ENCODE peak calls at places on chromosomes 12 and 14, in eight cellular contexts. One of them, this sample, is unnamed.

GRCh38 chr14:23570806-23571483 is 3.4 kb upstream of the AP1G2 start:
- DNase-seq in CD14-positive monocyte: peak
- DNase-seq in progenitor cell of endocrine pancreas: no peak
- DNase-seq in prostate gland: no peak
- DNase-seq in bronchial epithelial cell: no peak
- DNase-seq in A549: no peak
- DNase-seq in epithelial cell of esophagus: no peak
- DNase-seq in A673: no peak
- DNase-seq in this sample: no peak

GRCh38 chr12:75754698-75755097 is 243.3 kb upstream of the KRR1 start:
- DNase-seq in CD14-positive monocyte: no peak
- DNase-seq in progenitor cell of endocrine pancreas: no peak
- DNase-seq in prostate gland: no peak
- DNase-seq in bronchial epithelial cell: no peak
- DNase-seq in A549: no peak
- DNase-seq in epithelial cell of esophagus: no peak
- DNase-seq in A673: no peak
- DNase-seq in this sample: no peak

GRCh38 chr14:92747701-92748258 is 647 bp downstream of the LGMN start:
- DNase-seq in CD14-positive monocyte: no peak
- DNase-seq in progenitor cell of endocrine pancreas: no peak
- DNase-seq in prostate gland: peak
- DNase-seq in bronchial epithelial cell: no peak
- DNase-seq in A549: no peak
- DNase-seq in epithelial cell of esophagus: no peak
- DNase-seq in A673: no peak
- DNase-seq in this sample: no peak

GRCh38 chr14:61462566-61463195 is 141.3 kb downstream of the PRKCH start:
- DNase-seq in CD14-positive monocyte: no peak
- DNase-seq in progenitor cell of endocrine pancreas: no peak
- DNase-seq in prostate gland: no peak
- DNase-seq in bronchial epithelial cell: peak
- DNase-seq in A549: peak
- DNase-seq in epithelial cell of esophagus: peak
- DNase-seq in A673: peak
- DNase-seq in this sample: no peak

GRCh38 chr12:70606001-70606400 is 31.2 kb downstream of the PTPRB start:
- DNase-seq in CD14-positive monocyte: no peak
- DNase-seq in progenitor cell of endocrine pancreas: no peak
- DNase-seq in prostate gland: no peak
- DNase-seq in bronchial epithelial cell: peak
- DNase-seq in A549: no peak
- DNase-seq in epithelial cell of esophagus: peak
- DNase-seq in A673: no peak
- DNase-seq in this sample: no peak

GRCh38 chr12:106710143-106710893 is 64.2 kb upstream of the RIC8B start:
- DNase-seq in CD14-positive monocyte: no peak
- DNase-seq in progenitor cell of endocrine pancreas: no peak
- DNase-seq in prostate gland: no peak
- DNase-seq in bronchial epithelial cell: no peak
- DNase-seq in A549: no peak
- DNase-seq in epithelial cell of esophagus: no peak
- DNase-seq in A673: no peak
- DNase-seq in this sample: no peak

GRCh38 chr14:92945544-92945943 is 22.6 kb downstream of the CHGA start:
- DNase-seq in CD14-positive monocyte: no peak
- DNase-seq in progenitor cell of endocrine pancreas: no peak
- DNase-seq in prostate gland: no peak
- DNase-seq in bronchial epithelial cell: no peak
- DNase-seq in A549: no peak
- DNase-seq in epithelial cell of esophagus: no peak
- DNase-seq in A673: no peak
- DNase-seq in this sample: no peak

GRCh38 chr14:55438066-55438683 is 2.2 kb downstream of the TBPL2 start:
- DNase-seq in CD14-positive monocyte: no peak
- DNase-seq in progenitor cell of endocrine pancreas: no peak
- DNase-seq in prostate gland: no peak
- DNase-seq in bronchial epithelial cell: peak
- DNase-seq in A549: peak
- DNase-seq in epithelial cell of esophagus: peak
- DNase-seq in A673: peak
- DNase-seq in this sample: no peak

GRCh38 chr12:20985399-20985798 is 145.6 kb upstream of the SLCO1B1 start:
- DNase-seq in CD14-positive monocyte: no peak
- DNase-seq in progenitor cell of endocrine pancreas: no peak
- DNase-seq in prostate gland: no peak
- DNase-seq in bronchial epithelial cell: no peak
- DNase-seq in A549: no peak
- DNase-seq in epithelial cell of esophagus: no peak
- DNase-seq in A673: no peak
- DNase-seq in this sample: no peak

GRCh38 chr14:75279153-75279738 is 618 bp downstream of the FOS start:
- DNase-seq in CD14-positive monocyte: no peak
- DNase-seq in progenitor cell of endocrine pancreas: no peak
- DNase-seq in prostate gland: peak
- DNase-seq in bronchial epithelial cell: no peak
- DNase-seq in A549: peak
- DNase-seq in epithelial cell of esophagus: no peak
- DNase-seq in A673: peak
- DNase-seq in this sample: peak

GRCh38 chr12:124545508-124546418 is 21.6 kb downstream of the NCOR2 start:
- DNase-seq in CD14-positive monocyte: peak
- DNase-seq in progenitor cell of endocrine pancreas: no peak
- DNase-seq in prostate gland: no peak
- DNase-seq in bronchial epithelial cell: no peak
- DNase-seq in A549: no peak
- DNase-seq in epithelial cell of esophagus: no peak
- DNase-seq in A673: no peak
- DNase-seq in this sample: no peak

GRCh38 chr12:58310368-58310767 is 369.0 kb downstream of the ATP23 start:
- DNase-seq in CD14-positive monocyte: no peak
- DNase-seq in progenitor cell of endocrine pancreas: no peak
- DNase-seq in prostate gland: no peak
- DNase-seq in bronchial epithelial cell: peak
- DNase-seq in A549: peak
- DNase-seq in epithelial cell of esophagus: peak
- DNase-seq in A673: peak
- DNase-seq in this sample: no peak
- TF ChIP-seq CTCF in CD14-positive monocyte: no peak
- TF ChIP-seq CTCF in progenitor cell of endocrine pancreas: no peak
- TF ChIP-seq CTCF in prostate gland: no peak
- TF ChIP-seq CTCF in bronchial epithelial cell: no peak
- TF ChIP-seq CTCF in A549: no peak
- TF ChIP-seq CTCF in epithelial cell of esophagus: no peak
- TF ChIP-seq CTCF in A673: no peak
- TF ChIP-seq CTCF in this sample: no peak

GRCh38 chr14:94307410-94307992 is 14.4 kb upstream of the SERPINA10 start:
- DNase-seq in CD14-positive monocyte: no peak
- DNase-seq in progenitor cell of endocrine pancreas: no peak
- DNase-seq in prostate gland: no peak
- DNase-seq in bronchial epithelial cell: peak
- DNase-seq in A549: peak
- DNase-seq in epithelial cell of esophagus: peak
- DNase-seq in A673: peak
- DNase-seq in this sample: no peak
- TF ChIP-seq CTCF in CD14-positive monocyte: peak
- TF ChIP-seq CTCF in progenitor cell of endocrine pancreas: peak
- TF ChIP-seq CTCF in prostate gland: peak
- TF ChIP-seq CTCF in bronchial epithelial cell: peak
- TF ChIP-seq CTCF in A549: no peak
- TF ChIP-seq CTCF in epithelial cell of esophagus: peak
- TF ChIP-seq CTCF in A673: peak
- TF ChIP-seq CTCF in this sample: no peak

GRCh38 chr14:53409289-53409688 is 256.2 kb upstream of the DDHD1 start:
- DNase-seq in CD14-positive monocyte: no peak
- DNase-seq in progenitor cell of endocrine pancreas: no peak
- DNase-seq in prostate gland: no peak
- DNase-seq in bronchial epithelial cell: no peak
- DNase-seq in A549: no peak
- DNase-seq in epithelial cell of esophagus: no peak
- DNase-seq in A673: no peak
- DNase-seq in this sample: no peak

GRCh38 chr14:53412819-53413664 is 259.9 kb upstream of the DDHD1 start:
- DNase-seq in CD14-positive monocyte: no peak
- DNase-seq in progenitor cell of endocrine pancreas: no peak
- DNase-seq in prostate gland: no peak
- DNase-seq in bronchial epithelial cell: peak
- DNase-seq in A549: peak
- DNase-seq in epithelial cell of esophagus: peak
- DNase-seq in A673: peak
- DNase-seq in this sample: no peak

GRCh38 chr14:53408175-53408879 is 255.2 kb upstream of the DDHD1 start:
- DNase-seq in CD14-positive monocyte: no peak
- DNase-seq in progenitor cell of endocrine pancreas: no peak
- DNase-seq in prostate gland: no peak
- DNase-seq in bronchial epithelial cell: no peak
- DNase-seq in A549: no peak
- DNase-seq in epithelial cell of esophagus: no peak
- DNase-seq in A673: no peak
- DNase-seq in this sample: no peak

GRCh38 chr14:53409974-53410373 is 256.9 kb upstream of the DDHD1 start:
- DNase-seq in CD14-positive monocyte: no peak
- DNase-seq in progenitor cell of endocrine pancreas: no peak
- DNase-seq in prostate gland: no peak
- DNase-seq in bronchial epithelial cell: peak
- DNase-seq in A549: no peak
- DNase-seq in epithelial cell of esophagus: peak
- DNase-seq in A673: no peak
- DNase-seq in this sample: no peak

DNA sequence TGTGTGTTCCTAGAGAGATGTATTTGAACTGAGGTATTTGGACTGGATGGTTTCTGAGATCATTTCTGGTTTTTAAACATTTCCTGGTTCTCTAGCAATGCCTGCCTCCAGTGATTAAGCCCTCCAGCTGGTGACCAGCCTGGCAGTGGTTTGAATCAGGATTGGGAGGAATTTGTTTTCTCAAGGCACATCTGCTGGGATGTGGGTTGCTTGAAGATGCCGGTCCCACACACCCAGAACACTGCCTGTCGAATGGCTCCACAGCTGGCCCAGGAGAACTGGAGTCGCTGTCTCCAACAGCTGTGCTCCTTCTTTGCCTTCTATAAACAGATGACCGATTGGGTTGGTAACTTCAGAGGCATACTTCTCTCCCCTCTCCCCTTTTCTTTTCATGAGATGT is 258.0 kb upstream of the DDHD1 start:
- DNase-seq in CD14-positive monocyte: no peak
- DNase-seq in progenitor cell of endocrine pancreas: no peak
- DNase-seq in prostate gland: no peak
- DNase-seq in bronchial epithelial cell: peak
- DNase-seq in A549: no peak
- DNase-seq in epithelial cell of esophagus: peak
- DNase-seq in A673: no peak
- DNase-seq in this sample: no peak
- TF ChIP-seq CTCF in CD14-positive monocyte: no peak
- TF ChIP-seq CTCF in progenitor cell of endocrine pancreas: no peak
- TF ChIP-seq CTCF in prostate gland: no peak
- TF ChIP-seq CTCF in bronchial epithelial cell: no peak
- TF ChIP-seq CTCF in A549: no peak
- TF ChIP-seq CTCF in epithelial cell of esophagus: no peak
- TF ChIP-seq CTCF in A673: no peak
- TF ChIP-seq CTCF in this sample: no peak

GRCh38 chr14:106665814-106666213 is 1139.4 kb downstream of the TMEM121 start:
- DNase-seq in CD14-positive monocyte: no peak
- DNase-seq in progenitor cell of endocrine pancreas: no peak
- DNase-seq in prostate gland: no peak
- DNase-seq in bronchial epithelial cell: no peak
- DNase-seq in A549: no peak
- DNase-seq in epithelial cell of esophagus: no peak
- DNase-seq in A673: no peak
- DNase-seq in this sample: no peak
- TF ChIP-seq CTCF in CD14-positive monocyte: no peak
- TF ChIP-seq CTCF in progenitor cell of endocrine pancreas: no peak
- TF ChIP-seq CTCF in prostate gland: no peak
- TF ChIP-seq CTCF in bronchial epithelial cell: no peak
- TF ChIP-seq CTCF in A549: no peak
- TF ChIP-seq CTCF in epithelial cell of esophagus: no peak
- TF ChIP-seq CTCF in A673: peak
- TF ChIP-seq CTCF in this sample: peak

DNA sequence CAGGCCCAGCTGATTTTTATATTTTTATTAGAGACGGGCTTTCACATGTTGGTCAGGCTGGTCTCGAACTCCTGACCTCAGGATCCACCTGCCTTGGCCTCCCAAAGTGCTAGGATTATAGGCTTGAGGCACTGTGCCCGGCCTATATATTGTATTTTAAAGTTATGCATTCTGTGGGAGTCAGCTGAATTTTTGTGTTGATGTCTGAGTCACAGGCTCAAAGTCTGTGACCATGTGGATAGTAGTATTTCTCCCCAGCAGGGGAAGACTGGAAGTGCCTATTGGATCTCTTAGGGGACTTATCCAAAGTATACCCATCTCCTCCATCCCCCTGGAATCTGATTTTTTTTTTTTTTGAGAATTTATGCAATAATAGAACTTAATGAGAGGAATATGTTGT is 43.8 kb upstream of the ATF1 start:
- DNase-seq in CD14-positive monocyte: no peak
- DNase-seq in progenitor cell of endocrine pancreas: no peak
- DNase-seq in prostate gland: no peak
- DNase-seq in bronchial epithelial cell: no peak
- DNase-seq in A549: no peak
- DNase-seq in epithelial cell of esophagus: no peak
- DNase-seq in A673: no peak
- DNase-seq in this sample: no peak
- TF ChIP-seq CTCF in CD14-positive monocyte: no peak
- TF ChIP-seq CTCF in progenitor cell of endocrine pancreas: no peak
- TF ChIP-seq CTCF in prostate gland: no peak
- TF ChIP-seq CTCF in bronchial epithelial cell: no peak
- TF ChIP-seq CTCF in A549: no peak
- TF ChIP-seq CTCF in epithelial cell of esophagus: no peak
- TF ChIP-seq CTCF in A673: no peak
- TF ChIP-seq CTCF in this sample: no peak